ENCODE peak calls at places on chromosome 20, in seven cellular contexts. F is Ammon's horn, L is NCI-H1092 treated with DMSO at 0.1 percent for 48 hours, C is tibial artery, T is coronary artery, X is pancreas, S is K562. D is an unnamed sample.

GRCh38 chr20:41149679-41150131 is 12.4 kb downstream of the PLCG1 start:
- DNase-seq in X (no peak), L (no peak), F (no peak), S (peak; percentile 39), C (no peak), T (no peak), D (peak; percentile 51)

GRCh38 chr20:44279228-44279627 is 31.8 kb downstream of the FITM2 start:
- DNase-seq in T (no peak), X (no peak), S (no peak), C (no peak), L (no peak), F (peak; percentile 24), D (peak; percentile 67)

GRCh38 chr20:58518896-58519593 is 3.8 kb upstream of the APCDD1L start:
- DNase-seq in S (no peak), C (no peak), X (no peak), F (no peak), T (no peak), L (no peak), D (no peak)

GRCh38 chr20:18742841-18743240 is 70.7 kb upstream of the SCP2D1 start:
- DNase-seq in F (no peak), T (no peak), S (no peak), C (no peak), L (no peak), X (no peak), D (no peak)

GRCh38 chr20:5981139-5981538 is 30.7 kb downstream of the MCM8 start:
- DNase-seq in L (no peak), C (no peak), X (no peak), F (no peak), S (no peak), T (no peak), D (no peak)

GRCh38 chr20:22617160-22617559 is 32.8 kb upstream of the FOXA2 start:
- DNase-seq in S (no peak), X (peak; percentile 80), T (no peak), C (no peak), L (no peak), F (no peak), D (no peak)

GRCh38 chr20:43977252-43977651 is 62.6 kb downstream of the TOX2 start:
- DNase-seq in C (no peak), L (no peak), F (no peak), S (no peak), T (no peak), X (no peak), D (no peak)

GRCh38 chr20:6029538-6029937 is 24.3 kb downstream of the LRRN4 start:
- DNase-seq in X (no peak), L (no peak), S (no peak), C (no peak), T (no peak), F (no peak), D (peak; percentile 61)

GRCh38 chr20:35145141-35145564 is 2.0 kb downstream of the EDEM2 start:
- DNase-seq in T (no peak), X (peak; percentile 31), L (peak; percentile 38), F (peak; percentile 34), C (no peak), S (peak; percentile 54), D (peak; percentile 61)

GRCh38 chr20:51365670-51366069 is 176.8 kb downstream of the NFATC2 start:
- DNase-seq in T (no peak), F (no peak), S (no peak), C (no peak), X (no peak), L (no peak), D (peak; percentile 81)

GRCh38 chr20:62288535-62289105 is 14.2 kb upstream of the ADRM1 start:
- DNase-seq in S (no peak), L (no peak), F (no peak), C (no peak), X (no peak), T (no peak), D (no peak)

GRCh38 chr20:11849270-11849920 is 68.3 kb upstream of the BTBD3 start:
- DNase-seq in X (no peak), T (no peak), F (no peak), L (peak; percentile 60), C (no peak), S (no peak), D (no peak)

GRCh38 chr20:10919549-10920140 is 245.8 kb upstream of the JAG1 start:
- DNase-seq in T (no peak), L (no peak), S (no peak), X (no peak), F (no peak), C (no peak), D (peak; percentile 57)

GRCh38 chr20:24149881-24150307 is 161.3 kb upstream of the GGTLC1 start:
- DNase-seq in L (no peak), C (no peak), S (peak; percentile 44), X (no peak), F (no peak), T (no peak), D (no peak)

GRCh38 chr20:36285746-36286447 is 20.2 kb upstream of the DLGAP4 start:
- DNase-seq in X (no peak), F (no peak), C (no peak), T (no peak), L (no peak), S (no peak), D (no peak)

GRCh38 chr20:35791823-35792222 is 20.0 kb downstream of the PHF20 start:
- DNase-seq in S (no peak), L (no peak), F (no peak), C (no peak), X (no peak), T (no peak), D (peak; percentile 72)

GRCh38 chr20:25739615-25740320 is 43.1 kb upstream of the ZNF337 start:
- DNase-seq in X (no peak), C (no peak), T (no peak), L (no peak), F (no peak), S (no peak), D (no peak)

GRCh38 chr20:36604952-36605308 is 649 bp upstream of the RAB5IF start:
- DNase-seq in L (peak; percentile 59), T (peak; percentile 75), S (peak; percentile 28), C (peak; percentile 71), F (peak; percentile 43), X (peak; percentile 25), D (no peak)

GRCh38 chr20:37295595-37295994 is 6.1 kb downstream of the MANBAL start:
- DNase-seq in F (no peak), T (no peak), L (peak; percentile 61), C (no peak), S (no peak), X (no peak), D (no peak)

GRCh38 chr20:50745634-50746137 is 14.3 kb downstream of the PARD6B start:
- DNase-seq in C (no peak), X (no peak), F (no peak), S (no peak), L (no peak), T (no peak), D (no peak)

GRCh38 chr20:62119591-62120364 is 2.5 kb upstream of the LSM14B start:
- DNase-seq in L (no peak), T (no peak), S (no peak), X (peak; percentile 77), F (no peak), C (no peak), D (no peak)

GRCh38 chr20:36470482-36471062 is 70.7 kb upstream of the MYL9 start:
- DNase-seq in X (no peak), C (no peak), T (no peak), S (no peak), L (peak; percentile 81), F (no peak), D (no peak)